ENCODE peak calls at places on chromosomes 7 and 10, in nine cellular contexts. One of them, this sample, is unnamed.

GRCh38 chr10:3820255-3820654 is 35.2 kb upstream of the KLF6 start:
- DNase-seq in stomach: no peak
- DNase-seq in H9: no peak
- DNase-seq in cardiac muscle cell: peak; percentile 67
- DNase-seq in astrocyte of the spinal cord: no peak
- DNase-seq in left lung: no peak
- DNase-seq in heart left ventricle: no peak
- DNase-seq in kidney epithelial cell: no peak
- DNase-seq in choroid plexus epithelial cell: peak; percentile 42
- DNase-seq in this sample: peak; percentile 86

GRCh38 chr7:80060218-80060806 is 74.3 kb upstream of the GNAI1 start:
- DNase-seq in cardiac muscle cell: peak; percentile 80
- DNase-seq in astrocyte of the spinal cord: peak; percentile 84
- DNase-seq in kidney epithelial cell: no peak
- DNase-seq in heart left ventricle: no peak
- DNase-seq in stomach: no peak
- DNase-seq in H9: no peak
- DNase-seq in left lung: no peak
- DNase-seq in choroid plexus epithelial cell: peak; percentile 89
- DNase-seq in this sample: peak; percentile 53

GRCh38 chr7:2530076-2530967 is 10.7 kb downstream of the LFNG start:
- DNase-seq in heart left ventricle: peak; percentile 28
- DNase-seq in kidney epithelial cell: no peak
- DNase-seq in astrocyte of the spinal cord: no peak
- DNase-seq in stomach: no peak
- DNase-seq in H9: no peak
- DNase-seq in left lung: peak; percentile 88
- DNase-seq in choroid plexus epithelial cell: no peak
- DNase-seq in cardiac muscle cell: no peak
- DNase-seq in this sample: no peak

GRCh38 chr10:121526801-121527221 is 71.4 kb downstream of the FGFR2 start:
- DNase-seq in heart left ventricle: no peak
- DNase-seq in choroid plexus epithelial cell: no peak
- DNase-seq in stomach: no peak
- DNase-seq in astrocyte of the spinal cord: no peak
- DNase-seq in kidney epithelial cell: no peak
- DNase-seq in cardiac muscle cell: no peak
- DNase-seq in left lung: no peak
- DNase-seq in H9: no peak
- DNase-seq in this sample: no peak

GRCh38 chr7:129052441-129052840 is 2.5 kb downstream of the TNPO3 start:
- DNase-seq in H9: no peak
- DNase-seq in heart left ventricle: no peak
- DNase-seq in cardiac muscle cell: no peak
- DNase-seq in kidney epithelial cell: no peak
- DNase-seq in astrocyte of the spinal cord: no peak
- DNase-seq in stomach: no peak
- DNase-seq in choroid plexus epithelial cell: no peak
- DNase-seq in left lung: no peak
- DNase-seq in this sample: no peak

GRCh38 chr7:31776616-31777015 is 89.6 kb downstream of the PPP1R17 start:
- DNase-seq in astrocyte of the spinal cord: peak; percentile 68
- DNase-seq in left lung: no peak
- DNase-seq in kidney epithelial cell: peak; percentile 28
- DNase-seq in stomach: no peak
- DNase-seq in H9: no peak
- DNase-seq in cardiac muscle cell: peak; percentile 61
- DNase-seq in heart left ventricle: no peak
- DNase-seq in choroid plexus epithelial cell: peak; percentile 44
- DNase-seq in this sample: peak; percentile 32

GRCh38 chr10:62166331-62167154 is 102.1 kb downstream of the RTKN2 start:
- DNase-seq in astrocyte of the spinal cord: peak; percentile 28
- DNase-seq in kidney epithelial cell: no peak
- DNase-seq in cardiac muscle cell: peak; percentile 51
- DNase-seq in left lung: no peak
- DNase-seq in choroid plexus epithelial cell: peak; percentile 19
- DNase-seq in H9: no peak
- DNase-seq in heart left ventricle: no peak
- DNase-seq in stomach: peak; percentile 66
- DNase-seq in this sample: peak; percentile 64

GRCh38 chr7:23895666-23896096 is 185.7 kb downstream of the STK31 start:
- DNase-seq in cardiac muscle cell: peak; percentile 38
- DNase-seq in left lung: no peak
- DNase-seq in heart left ventricle: no peak
- DNase-seq in choroid plexus epithelial cell: no peak
- DNase-seq in kidney epithelial cell: no peak
- DNase-seq in H9: no peak
- DNase-seq in stomach: no peak
- DNase-seq in astrocyte of the spinal cord: no peak
- DNase-seq in this sample: no peak

GRCh38 chr10:129223363-129223762 is 243.7 kb upstream of the MGMT start:
- DNase-seq in cardiac muscle cell: no peak
- DNase-seq in left lung: no peak
- DNase-seq in choroid plexus epithelial cell: no peak
- DNase-seq in astrocyte of the spinal cord: no peak
- DNase-seq in stomach: no peak
- DNase-seq in H9: no peak
- DNase-seq in heart left ventricle: no peak
- DNase-seq in kidney epithelial cell: no peak
- DNase-seq in this sample: no peak

GRCh38 chr10:10421071-10421470 is 596.6 kb upstream of the CELF2 start:
- DNase-seq in H9: no peak
- DNase-seq in choroid plexus epithelial cell: no peak
- DNase-seq in kidney epithelial cell: no peak
- DNase-seq in stomach: no peak
- DNase-seq in left lung: no peak
- DNase-seq in heart left ventricle: no peak
- DNase-seq in astrocyte of the spinal cord: no peak
- DNase-seq in cardiac muscle cell: no peak
- DNase-seq in this sample: no peak

GRCh38 chr10:89185658-89186057 is 21.5 kb downstream of the CH25H start:
- DNase-seq in left lung: no peak
- DNase-seq in cardiac muscle cell: no peak
- DNase-seq in H9: no peak
- DNase-seq in astrocyte of the spinal cord: no peak
- DNase-seq in choroid plexus epithelial cell: no peak
- DNase-seq in kidney epithelial cell: no peak
- DNase-seq in heart left ventricle: no peak
- DNase-seq in stomach: no peak
- DNase-seq in this sample: no peak

GRCh38 chr7:131511071-131511470 is 45.4 kb downstream of the PODXL start:
- DNase-seq in stomach: no peak
- DNase-seq in astrocyte of the spinal cord: no peak
- DNase-seq in kidney epithelial cell: no peak
- DNase-seq in choroid plexus epithelial cell: no peak
- DNase-seq in cardiac muscle cell: no peak
- DNase-seq in heart left ventricle: no peak
- DNase-seq in H9: no peak
- DNase-seq in left lung: no peak
- DNase-seq in this sample: no peak

DNA sequence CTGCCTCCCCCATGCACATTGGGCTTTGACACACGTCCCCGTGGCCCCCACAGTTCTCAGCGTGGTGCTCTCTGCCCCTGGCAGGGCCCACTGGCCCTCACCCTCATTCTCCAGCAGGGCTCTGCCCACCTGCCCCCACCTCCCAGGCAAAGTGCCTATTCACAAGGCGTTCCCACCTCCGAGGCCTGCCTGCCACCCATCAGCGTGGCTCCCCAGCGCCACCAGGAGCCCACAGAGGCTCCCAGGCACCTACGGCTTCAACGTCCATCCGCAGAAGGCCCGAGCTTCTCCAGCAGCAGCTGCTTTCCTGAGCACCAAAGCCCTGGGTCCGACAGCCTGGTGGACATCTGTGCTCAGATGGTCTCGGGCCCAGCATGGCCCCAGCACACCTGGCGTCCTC is 211.8 kb upstream of the PPP2R2D start:
- DNase-seq in left lung: peak; percentile 71
- DNase-seq in stomach: no peak
- DNase-seq in cardiac muscle cell: no peak
- DNase-seq in astrocyte of the spinal cord: no peak
- DNase-seq in H9: peak; percentile 68
- DNase-seq in choroid plexus epithelial cell: no peak
- DNase-seq in heart left ventricle: no peak
- DNase-seq in kidney epithelial cell: no peak
- DNase-seq in this sample: no peak
- TF ChIP-seq CTCF in left lung: no peak
- TF ChIP-seq CTCF in stomach: peak; percentile 5
- TF ChIP-seq CTCF in cardiac muscle cell: no peak
- TF ChIP-seq CTCF in astrocyte of the spinal cord: no peak
- TF ChIP-seq CTCF in H9: peak; percentile 59
- TF ChIP-seq CTCF in choroid plexus epithelial cell: no peak
- TF ChIP-seq CTCF in heart left ventricle: no peak
- TF ChIP-seq CTCF in kidney epithelial cell: no peak
- TF ChIP-seq CTCF in this sample: no peak

DNA sequence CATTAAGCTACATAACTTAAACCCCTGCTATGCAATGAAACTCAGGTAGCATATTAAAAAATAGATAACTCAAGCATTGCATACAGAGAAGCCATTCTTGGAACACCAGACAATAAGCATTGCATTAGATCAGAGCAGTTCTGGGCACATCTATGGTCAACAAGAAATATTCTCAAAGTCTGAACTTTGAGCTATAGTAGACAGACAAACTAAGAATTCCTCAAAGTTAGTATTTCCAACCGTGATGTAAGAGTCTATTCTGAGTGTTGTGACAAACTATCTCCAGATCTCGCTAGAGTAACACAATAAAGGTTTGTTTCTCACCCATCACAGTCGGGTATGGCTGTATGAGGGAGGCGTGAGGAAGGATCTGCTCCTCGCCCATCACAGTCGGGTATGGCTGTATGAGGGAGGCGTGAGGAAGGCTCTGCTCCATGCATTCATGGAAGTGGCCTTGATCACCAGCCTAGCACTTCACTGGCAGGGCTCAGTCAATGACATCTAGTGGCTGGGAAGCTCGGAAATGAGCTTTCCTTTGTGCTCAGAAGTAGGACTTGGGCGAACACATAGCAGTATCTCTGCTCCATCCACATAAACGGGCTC is 61.6 kb upstream of the ANKRD1 start:
- DNase-seq in kidney epithelial cell: no peak
- DNase-seq in astrocyte of the spinal cord: no peak
- DNase-seq in cardiac muscle cell: no peak
- DNase-seq in heart left ventricle: no peak
- DNase-seq in stomach: no peak
- DNase-seq in H9: no peak
- DNase-seq in choroid plexus epithelial cell: no peak
- DNase-seq in left lung: no peak
- DNase-seq in this sample: no peak
- TF ChIP-seq CTCF in kidney epithelial cell: no peak
- TF ChIP-seq CTCF in astrocyte of the spinal cord: no peak
- TF ChIP-seq CTCF in cardiac muscle cell: no peak
- TF ChIP-seq CTCF in heart left ventricle: no peak
- TF ChIP-seq CTCF in stomach: no peak
- TF ChIP-seq CTCF in H9: no peak
- TF ChIP-seq CTCF in choroid plexus epithelial cell: no peak
- TF ChIP-seq CTCF in left lung: no peak
- TF ChIP-seq CTCF in this sample: no peak

GRCh38 chr10:98013776-98014175 is 16.6 kb downstream of the CRTAC1 start:
- DNase-seq in heart left ventricle: no peak
- DNase-seq in kidney epithelial cell: no peak
- DNase-seq in stomach: no peak
- DNase-seq in choroid plexus epithelial cell: no peak
- DNase-seq in cardiac muscle cell: no peak
- DNase-seq in astrocyte of the spinal cord: no peak
- DNase-seq in H9: no peak
- DNase-seq in left lung: no peak
- DNase-seq in this sample: no peak

GRCh38 chr10:98012654-98013053 is 17.8 kb downstream of the CRTAC1 start:
- DNase-seq in astrocyte of the spinal cord: no peak
- DNase-seq in left lung: no peak
- DNase-seq in kidney epithelial cell: no peak
- DNase-seq in cardiac muscle cell: no peak
- DNase-seq in stomach: no peak
- DNase-seq in heart left ventricle: no peak
- DNase-seq in choroid plexus epithelial cell: no peak
- DNase-seq in H9: no peak
- DNase-seq in this sample: no peak

GRCh38 chr10:98010939-98011685 is 19.3 kb downstream of the CRTAC1 start:
- DNase-seq in cardiac muscle cell: no peak
- DNase-seq in left lung: no peak
- DNase-seq in heart left ventricle: no peak
- DNase-seq in stomach: no peak
- DNase-seq in kidney epithelial cell: no peak
- DNase-seq in H9: no peak
- DNase-seq in choroid plexus epithelial cell: no peak
- DNase-seq in astrocyte of the spinal cord: no peak
- DNase-seq in this sample: no peak

GRCh38 chr10:98016781-98017475 is 13.5 kb downstream of the CRTAC1 start:
- DNase-seq in heart left ventricle: no peak
- DNase-seq in kidney epithelial cell: no peak
- DNase-seq in stomach: no peak
- DNase-seq in H9: no peak
- DNase-seq in cardiac muscle cell: no peak
- DNase-seq in astrocyte of the spinal cord: no peak
- DNase-seq in choroid plexus epithelial cell: no peak
- DNase-seq in left lung: no peak
- DNase-seq in this sample: no peak

GRCh38 chr10:98013122-98013521 is 17.3 kb downstream of the CRTAC1 start:
- DNase-seq in choroid plexus epithelial cell: no peak
- DNase-seq in H9: no peak
- DNase-seq in kidney epithelial cell: no peak
- DNase-seq in heart left ventricle: no peak
- DNase-seq in stomach: no peak
- DNase-seq in astrocyte of the spinal cord: no peak
- DNase-seq in left lung: no peak
- DNase-seq in cardiac muscle cell: no peak
- DNase-seq in this sample: no peak
- TF ChIP-seq CTCF in choroid plexus epithelial cell: no peak
- TF ChIP-seq CTCF in H9: peak; percentile 61
- TF ChIP-seq CTCF in kidney epithelial cell: no peak
- TF ChIP-seq CTCF in heart left ventricle: no peak
- TF ChIP-seq CTCF in stomach: no peak
- TF ChIP-seq CTCF in astrocyte of the spinal cord: no peak
- TF ChIP-seq CTCF in left lung: no peak
- TF ChIP-seq CTCF in cardiac muscle cell: no peak
- TF ChIP-seq CTCF in this sample: no peak

DNA sequence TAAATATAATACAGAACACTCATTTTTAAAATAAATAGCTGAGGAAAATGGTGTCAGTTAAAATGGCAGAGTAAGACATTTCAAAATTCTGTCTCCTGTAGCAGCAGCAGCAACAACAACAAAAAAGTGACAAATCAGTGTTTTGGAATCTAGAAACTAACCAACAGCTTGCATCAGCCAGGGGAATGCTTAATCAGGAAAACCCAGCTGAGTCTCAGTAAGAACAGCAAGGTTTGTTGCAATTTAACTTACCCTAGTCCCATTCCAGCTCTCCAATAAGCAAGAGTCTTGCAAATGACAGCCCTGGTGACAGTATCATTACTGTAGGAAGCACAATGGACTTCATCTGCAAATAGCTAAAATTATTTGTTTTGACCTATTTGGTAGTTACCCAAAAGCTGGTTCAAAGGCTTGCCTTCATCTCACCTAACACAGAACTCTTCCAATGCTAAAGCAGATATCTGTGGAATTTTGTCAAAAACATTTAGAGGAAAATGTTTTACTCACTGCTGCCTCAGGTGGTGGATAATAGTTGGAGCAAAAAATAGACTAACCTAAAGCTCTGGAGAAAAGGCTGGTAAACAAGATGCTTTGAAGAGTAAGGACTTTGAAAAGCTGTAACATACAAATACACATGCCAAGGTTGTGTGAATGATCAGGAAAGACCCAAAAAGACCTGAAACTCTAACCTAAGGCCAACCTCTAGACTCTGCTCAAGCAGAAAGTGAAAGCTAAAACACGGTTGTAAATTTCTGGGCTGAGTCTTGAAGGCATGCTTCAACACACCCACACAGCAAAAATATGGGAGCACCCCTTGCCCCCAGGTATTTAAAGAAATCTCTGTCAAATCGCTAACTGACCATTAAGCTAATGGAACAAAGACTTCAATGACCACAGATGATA is 9.9 kb upstream of the ARHGAP22 start:
- DNase-seq in astrocyte of the spinal cord: peak; percentile 50
- DNase-seq in heart left ventricle: no peak
- DNase-seq in kidney epithelial cell: no peak
- DNase-seq in choroid plexus epithelial cell: peak; percentile 58
- DNase-seq in stomach: no peak
- DNase-seq in left lung: no peak
- DNase-seq in H9: no peak
- DNase-seq in cardiac muscle cell: peak; percentile 58
- DNase-seq in this sample: peak; percentile 85
- TF ChIP-seq CTCF in astrocyte of the spinal cord: peak; percentile 53
- TF ChIP-seq CTCF in heart left ventricle: no peak
- TF ChIP-seq CTCF in kidney epithelial cell: peak; percentile 29
- TF ChIP-seq CTCF in choroid plexus epithelial cell: peak; percentile 54
- TF ChIP-seq CTCF in stomach: no peak
- TF ChIP-seq CTCF in left lung: no peak
- TF ChIP-seq CTCF in H9: peak; percentile 60
- TF ChIP-seq CTCF in cardiac muscle cell: peak; percentile 50
- TF ChIP-seq CTCF in this sample: peak; percentile 74